ENCODE peak calls at places on chromosomes 2 and 18, in six cellular contexts. F, I, Z, X, G and U are unnamed samples.

GRCh38 chr2:100954044-100954420 is 48.1 kb upstream of the RPL31 start:
- DNase-seq in X (no peak), Z (no peak), G (no peak), F (no peak), I (no peak), U (no peak)

GRCh38 chr2:240920783-240921231 is 14.7 kb downstream of the CROCC2 start:
- DNase-seq in Z (no peak), G (peak), X (peak), F (no peak), I (peak), U (no peak)

GRCh38 chr18:63974991-63975390 is 5.1 kb downstream of the SERPINB8 start:
- DNase-seq in F (no peak), Z (peak), X (no peak), G (no peak), I (peak), U (peak)

GRCh38 chr2:103139628-103140268 is 377.9 kb downstream of the TMEM182 start:
- DNase-seq in G (no peak), I (no peak), Z (no peak), X (no peak), F (no peak), U (no peak)

GRCh38 chr18:36468161-36468560 is 170.6 kb downstream of the FHOD3 start:
- DNase-seq in I (no peak), F (no peak), Z (no peak), G (no peak), X (peak), U (no peak)

GRCh38 chr2:51231071-51231470 is 199.1 kb upstream of the NRXN1 start:
- DNase-seq in G (no peak), I (no peak), X (no peak), Z (no peak), F (no peak), U (no peak)

GRCh38 chr2:39735648-39736047 is 43.4 kb downstream of the THUMPD2 start:
- DNase-seq in G (no peak), I (no peak), Z (peak), F (no peak), X (no peak), U (peak)

GRCh38 chr18:12014521-12014920 is 33.2 kb downstream of the IMPA2 start:
- DNase-seq in F (no peak), G (no peak), I (no peak), Z (no peak), X (no peak), U (no peak)

GRCh38 chr2:73640537-73640936 is 1.7 kb downstream of the NAT8 start:
- DNase-seq in Z (no peak), X (no peak), F (no peak), G (no peak), I (no peak), U (peak)

GRCh38 chr2:15242936-15243461 is 318.1 kb downstream of the NBAS start:
- DNase-seq in I (no peak), F (no peak), Z (no peak), G (no peak), X (no peak), U (no peak)

DNA sequence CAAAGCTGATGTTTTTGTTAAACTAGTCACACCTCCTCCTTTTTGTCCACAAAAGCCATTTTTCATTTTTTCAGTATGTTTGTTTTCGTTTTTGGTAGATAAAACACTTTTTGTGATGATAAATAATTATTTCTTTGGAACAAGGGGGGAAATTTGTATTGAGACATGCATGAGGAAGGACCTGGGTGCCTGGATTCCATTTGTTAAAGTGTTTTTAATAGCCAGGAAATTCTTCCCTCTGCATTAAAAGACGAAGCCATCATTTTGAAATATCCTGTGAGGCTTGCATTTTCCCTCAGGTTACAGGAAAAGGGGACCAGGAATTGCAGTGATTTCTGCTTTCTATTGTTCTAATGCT is 52.1 kb upstream of the CTLA4 start:
- DNase-seq in F (no peak), X (no peak), G (no peak), Z (no peak), I (no peak), U (no peak)
- H3K4me3 ChIP-seq in F (no peak), X (no peak), G (no peak), Z (no peak), I (no peak), U (no peak)

DNA sequence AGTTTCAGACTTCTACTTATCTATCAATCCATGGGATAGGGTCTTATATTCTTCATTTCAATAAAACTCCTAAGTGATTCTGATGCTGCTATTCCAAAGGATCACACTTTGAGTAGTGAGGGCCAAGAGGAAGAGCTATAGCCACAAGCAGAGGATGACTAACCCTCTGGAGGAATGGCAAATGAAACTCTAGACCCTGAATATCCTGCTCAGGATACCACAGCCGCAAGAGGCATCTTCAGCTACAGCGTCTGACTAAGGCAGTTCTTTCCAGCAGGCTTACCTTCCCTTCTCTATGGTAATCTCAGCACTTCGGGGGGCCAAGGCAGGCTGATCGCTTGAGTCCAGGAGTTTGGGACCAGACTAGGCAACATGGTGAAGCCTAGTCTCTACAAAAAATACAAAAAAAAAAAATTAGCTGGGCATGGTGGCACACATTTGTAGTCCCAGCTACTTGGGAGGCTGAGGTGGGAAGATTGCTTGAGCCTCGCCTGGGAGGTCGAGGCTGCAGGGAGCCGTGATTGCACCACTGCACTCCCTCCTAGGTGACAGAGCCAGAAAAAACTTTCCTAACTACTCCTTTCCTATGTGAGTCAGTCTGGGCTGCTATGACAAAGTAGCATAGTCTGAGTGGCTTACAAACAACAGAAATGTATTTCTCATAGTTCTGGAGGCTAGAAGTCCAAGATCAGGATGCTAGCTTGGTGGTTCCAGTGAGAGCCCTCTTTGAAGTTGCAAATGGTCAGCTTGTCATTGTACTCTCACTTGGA is 371.9 kb downstream of the IRS1 start:
- DNase-seq in I (no peak), Z (peak), F (peak), G (no peak), X (no peak), U (peak)
- TF ChIP-seq CTCF in I (no peak), Z (peak), F (no peak), G (no peak), X (no peak), U (peak)

DNA sequence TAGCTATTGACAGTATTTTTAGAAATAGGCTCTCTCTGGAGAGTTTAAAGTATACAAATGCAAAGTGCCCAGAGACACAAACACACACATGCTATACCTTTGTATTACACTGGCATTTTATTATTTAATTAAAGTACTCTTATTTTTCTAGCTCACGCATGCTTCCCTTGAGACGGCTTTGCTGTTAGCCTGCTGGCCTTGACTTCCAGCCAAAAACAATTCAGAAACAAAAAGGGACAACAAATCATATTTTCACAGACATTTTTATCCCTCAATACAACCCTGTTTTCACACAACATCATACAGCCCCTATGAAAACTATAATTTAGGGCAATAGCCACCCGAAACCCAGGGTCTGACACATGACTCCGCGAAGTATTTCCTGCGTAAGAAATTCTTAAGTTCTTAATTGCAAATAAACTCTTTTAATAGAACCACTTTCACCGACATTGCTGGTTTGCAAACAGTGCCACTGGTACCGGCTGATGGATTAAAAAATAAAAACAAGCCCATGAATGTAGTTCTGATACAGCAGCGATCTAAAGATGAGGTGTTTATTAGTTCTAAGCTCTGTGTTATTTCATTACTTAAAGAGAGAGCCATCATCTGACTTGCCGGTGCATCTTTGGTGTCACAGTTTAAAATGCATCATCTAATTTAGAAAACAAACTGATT is 185.1 kb downstream of the TCF4 start:
- DNase-seq in Z (peak), X (no peak), I (no peak), F (no peak), G (no peak), U (peak)
- H3K4me3 ChIP-seq in Z (peak), X (peak), I (no peak), F (no peak), G (no peak), U (peak)

GRCh38 chr2:237167934-237168333 is 82.2 kb downstream of the COPS8 start:
- DNase-seq in G (no peak), X (no peak), Z (no peak), I (no peak), F (no peak), U (no peak)

GRCh38 chr2:237167038-237167437 is 81.3 kb downstream of the COPS8 start:
- DNase-seq in X (no peak), I (no peak), Z (no peak), F (no peak), G (no peak), U (no peak)

GRCh38 chr2:237170017-237170416 is 84.3 kb downstream of the COPS8 start:
- DNase-seq in X (no peak), F (no peak), I (no peak), G (no peak), Z (peak), U (no peak)

GRCh38 chr2:237171895-237172294 is 86.2 kb downstream of the COPS8 start:
- DNase-seq in X (no peak), G (no peak), I (no peak), F (no peak), Z (no peak), U (no peak)

DNA sequence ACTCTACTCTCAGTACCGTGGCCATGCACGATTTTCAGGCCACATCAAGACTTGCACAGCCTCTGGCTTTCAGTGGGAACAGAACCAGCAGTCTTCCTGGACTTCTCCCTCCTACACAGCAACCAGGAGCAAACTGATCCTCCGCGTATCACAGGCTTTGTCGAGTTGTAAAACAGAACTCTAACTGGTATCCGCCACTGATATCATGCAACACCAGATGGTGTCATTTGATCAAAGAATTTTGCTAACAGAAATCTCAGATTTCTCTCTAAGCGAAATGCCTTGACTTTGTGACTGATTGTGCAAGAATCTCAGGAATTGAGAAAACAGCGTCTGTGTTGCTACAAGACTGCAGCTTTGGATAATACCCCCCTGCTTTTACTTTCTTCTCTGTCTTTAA is 85.7 kb downstream of the COPS8 start:
- DNase-seq in I (no peak), F (peak), G (no peak), X (no peak), Z (peak), U (peak)
- TF ChIP-seq CTCF in I (no peak), F (peak), G (no peak), X (peak), Z (peak), U (peak)

DNA sequence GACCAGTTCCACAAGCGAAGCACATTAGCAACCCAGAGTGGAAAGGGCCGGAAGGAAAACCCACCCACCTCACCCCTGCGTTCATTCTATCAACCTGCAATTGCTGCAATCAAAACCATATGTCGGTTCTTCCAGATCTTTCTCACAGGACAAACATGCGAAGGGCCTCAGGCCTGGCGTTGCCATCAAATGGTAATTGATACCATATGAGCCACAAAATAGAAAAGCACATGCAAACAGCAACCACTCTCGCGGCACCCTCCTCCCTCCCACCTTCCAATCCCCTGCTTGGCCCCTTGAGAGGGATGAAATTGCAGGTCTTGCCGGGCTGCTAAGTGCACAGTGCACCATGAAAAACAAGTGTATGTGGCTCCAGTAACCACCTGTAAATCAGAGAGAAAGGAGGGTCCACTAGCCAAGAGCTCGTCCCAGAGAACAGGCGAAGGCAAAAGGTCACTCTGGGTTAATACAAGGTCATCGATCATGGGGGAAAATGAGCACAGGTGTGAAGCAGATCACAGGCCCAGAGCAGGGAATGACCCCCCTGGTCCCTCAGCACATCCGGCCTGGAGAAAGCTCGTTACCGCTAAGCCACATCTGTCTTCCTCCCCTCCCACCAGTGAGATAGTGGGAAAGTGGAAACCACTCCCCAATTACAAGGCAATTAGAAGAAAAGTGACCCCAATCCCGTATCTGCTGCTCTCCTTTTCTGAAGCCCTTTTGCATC is 287.4 kb downstream of the TCF4 start:
- DNase-seq in I (no peak), Z (peak), G (peak), X (no peak), F (no peak), U (no peak)
- H3K4me3 ChIP-seq in I (no peak), Z (no peak), G (no peak), X (peak), F (no peak), U (no peak)

DNA sequence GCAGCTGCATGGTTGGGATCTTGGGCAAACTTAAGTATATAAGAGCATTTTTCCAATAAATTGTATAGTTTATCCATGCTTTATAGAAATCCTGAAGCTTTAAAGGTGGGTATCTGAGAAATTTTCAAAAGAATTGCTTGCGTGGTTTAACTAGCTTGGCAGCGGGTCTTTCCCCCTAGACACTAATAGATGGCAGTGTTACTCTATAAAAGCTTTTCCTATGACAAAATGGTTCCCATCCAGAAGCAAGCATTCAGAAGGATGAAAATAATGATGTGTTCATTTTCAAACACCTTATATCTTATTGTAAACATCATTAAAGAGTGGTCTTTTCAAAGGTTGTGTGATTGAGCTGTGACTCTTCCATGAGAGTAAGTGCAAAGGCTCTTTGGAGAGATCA is 45.9 kb downstream of the KDM3A start:
- DNase-seq in F (no peak), Z (no peak), X (no peak), I (no peak), G (no peak), U (no peak)
- TF ChIP-seq CTCF in F (peak), Z (no peak), X (peak), I (no peak), G (no peak), U (no peak)

DNA sequence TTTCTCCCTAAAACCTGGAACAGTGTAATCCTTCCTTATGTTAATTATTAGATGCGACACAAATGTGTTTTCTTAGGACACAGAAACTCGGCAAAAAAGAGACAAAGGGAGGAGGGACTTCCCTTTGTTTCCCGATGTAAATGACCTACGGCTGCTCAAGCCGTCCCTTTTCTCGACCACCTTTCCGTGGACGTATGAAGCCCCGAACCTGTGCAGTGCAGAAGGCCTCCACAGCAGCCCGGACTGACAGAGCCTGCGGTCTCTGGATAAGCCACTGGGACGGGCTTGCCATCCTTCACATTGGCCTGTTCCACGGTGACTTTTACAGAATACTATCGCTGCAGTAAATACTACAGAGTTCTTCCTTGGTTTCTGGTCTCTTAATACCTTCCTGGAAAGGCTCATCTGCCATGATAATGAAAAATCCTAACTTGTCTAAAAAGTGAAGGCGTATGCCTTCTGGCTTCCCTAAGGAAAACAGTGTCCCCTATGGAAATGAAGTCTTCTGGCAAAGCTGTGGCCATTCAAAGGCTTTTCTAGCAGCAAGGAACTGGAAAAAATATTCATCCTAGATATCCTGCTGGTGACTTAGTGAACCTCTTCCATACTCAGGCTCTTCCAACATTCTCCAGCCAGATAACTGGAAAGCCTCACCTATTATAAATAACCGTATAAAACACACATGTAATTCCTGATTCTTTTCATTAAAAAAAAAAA is 84.9 kb downstream of the RBMS1 start:
- DNase-seq in G (no peak), I (no peak), Z (peak), F (no peak), X (no peak), U (peak)
- H3K4me3 ChIP-seq in G (no peak), I (no peak), Z (peak), F (peak), X (peak), U (peak)

DNA sequence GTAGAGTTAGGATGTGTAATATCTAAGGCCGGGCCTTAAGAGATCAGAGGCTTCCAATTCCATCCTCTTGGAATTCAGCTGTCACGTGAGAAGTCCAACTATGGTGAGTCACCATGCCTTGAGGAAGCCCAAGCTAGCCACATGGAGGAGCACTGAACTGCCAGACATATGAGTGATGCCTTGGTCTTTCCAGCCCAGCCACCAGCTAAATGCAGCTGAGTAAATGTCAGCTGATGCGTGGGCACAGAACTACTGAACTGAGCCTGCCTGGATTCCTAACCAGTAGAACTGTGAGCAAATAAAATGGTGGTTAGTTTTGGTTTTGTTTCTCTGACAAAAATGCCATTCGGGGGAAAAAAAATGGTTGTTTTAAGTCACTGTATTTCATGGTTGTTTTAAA is 153.7 kb upstream of the SERTAD2 start:
- DNase-seq in I (no peak), G (peak), F (peak), X (no peak), Z (peak), U (peak)
- TF ChIP-seq CTCF in I (no peak), G (no peak), F (no peak), X (no peak), Z (peak), U (no peak)

GRCh38 chr2:189252991-189253680 is 73.6 kb upstream of the COL5A2 start:
- DNase-seq in I (peak), G (no peak), X (no peak), F (no peak), Z (no peak), U (no peak)

GRCh38 chr2:189255711-189256110 is 76.2 kb upstream of the COL5A2 start:
- DNase-seq in Z (no peak), G (no peak), F (no peak), X (no peak), I (no peak), U (no peak)

GRCh38 chr2:189249901-189250300 is 70.3 kb upstream of the COL5A2 start:
- DNase-seq in X (no peak), I (no peak), F (no peak), Z (peak), G (no peak), U (peak)

GRCh38 chr2:189254268-189254883 is 74.8 kb upstream of the COL5A2 start:
- DNase-seq in G (peak), Z (peak), I (no peak), F (no peak), X (peak), U (peak)

DNA sequence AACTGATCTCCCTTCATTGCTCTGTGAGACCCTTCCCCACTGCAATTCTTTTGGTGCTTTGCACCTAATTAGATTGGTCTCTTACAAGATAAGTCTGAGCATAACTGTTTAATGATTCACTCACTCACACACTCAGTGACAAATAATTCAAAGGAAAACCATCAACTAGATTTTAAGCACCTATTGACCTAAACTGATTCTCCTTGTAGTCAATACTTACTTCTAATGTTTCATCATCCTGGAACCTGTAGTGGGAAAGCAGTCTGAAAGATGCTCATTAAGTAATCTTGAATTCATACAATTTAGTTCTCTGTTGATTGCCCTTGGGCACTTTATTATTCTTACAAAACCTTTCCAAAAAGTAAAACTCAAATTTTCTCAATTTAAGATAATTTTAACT is 74.3 kb upstream of the COL5A2 start:
- DNase-seq in F (no peak), I (no peak), X (no peak), Z (peak), G (no peak), U (no peak)
- H3K4me3 ChIP-seq in F (no peak), I (no peak), X (no peak), Z (no peak), G (no peak), U (no peak)